ENCODE peak calls at places on chromosomes 11 and 22, in five cellular contexts. One of them, this sample, is unnamed.

GRCh38 chr11:47056261-47056915 is 119.8 kb downstream of the CSTPP1 start:
- DNase-seq in stimulated activated CD8-positive, alpha-beta memory T cell treated with anti-CD3 and anti-CD28 coated beads, Interleukin-7, amount 100 ng/mL, for 4 hours: no peak
- DNase-seq in HTR-8/SVneo: no peak
- DNase-seq in activated T-cell treated with anti-CD3 and anti-CD28 coated beads, Interleukin-2, amount 50 U/mL, for 4 hours: no peak
- DNase-seq in Calu3: no peak
- DNase-seq in this sample: no peak

GRCh38 chr11:72237112-72237931 is 6.7 kb downstream of the PHOX2A start:
- DNase-seq in stimulated activated CD8-positive, alpha-beta memory T cell treated with anti-CD3 and anti-CD28 coated beads, Interleukin-7, amount 100 ng/mL, for 4 hours: no peak
- DNase-seq in HTR-8/SVneo: no peak
- DNase-seq in activated T-cell treated with anti-CD3 and anti-CD28 coated beads, Interleukin-2, amount 50 U/mL, for 4 hours: no peak
- DNase-seq in Calu3: no peak
- DNase-seq in this sample: no peak

GRCh38 chr22:28927526-28928089 is 44.2 kb downstream of the ZNRF3 start:
- DNase-seq in stimulated activated CD8-positive, alpha-beta memory T cell treated with anti-CD3 and anti-CD28 coated beads, Interleukin-7, amount 100 ng/mL, for 4 hours: no peak
- DNase-seq in HTR-8/SVneo: no peak
- DNase-seq in activated T-cell treated with anti-CD3 and anti-CD28 coated beads, Interleukin-2, amount 50 U/mL, for 4 hours: no peak
- DNase-seq in Calu3: no peak
- DNase-seq in this sample: no peak

GRCh38 chr11:87252869-87253268 is 215.1 kb downstream of the TMEM135 start:
- DNase-seq in stimulated activated CD8-positive, alpha-beta memory T cell treated with anti-CD3 and anti-CD28 coated beads, Interleukin-7, amount 100 ng/mL, for 4 hours: no peak
- DNase-seq in HTR-8/SVneo: no peak
- DNase-seq in activated T-cell treated with anti-CD3 and anti-CD28 coated beads, Interleukin-2, amount 50 U/mL, for 4 hours: no peak
- DNase-seq in Calu3: no peak
- DNase-seq in this sample: no peak

GRCh38 chr22:25051983-25052710 is 99.6 kb downstream of the KIAA1671 start:
- DNase-seq in stimulated activated CD8-positive, alpha-beta memory T cell treated with anti-CD3 and anti-CD28 coated beads, Interleukin-7, amount 100 ng/mL, for 4 hours: no peak
- DNase-seq in HTR-8/SVneo: no peak
- DNase-seq in activated T-cell treated with anti-CD3 and anti-CD28 coated beads, Interleukin-2, amount 50 U/mL, for 4 hours: no peak
- DNase-seq in Calu3: no peak
- DNase-seq in this sample: peak; percentile 5

GRCh38 chr11:85088286-85088685 is 538.9 kb downstream of the DLG2 start:
- DNase-seq in stimulated activated CD8-positive, alpha-beta memory T cell treated with anti-CD3 and anti-CD28 coated beads, Interleukin-7, amount 100 ng/mL, for 4 hours: no peak
- DNase-seq in HTR-8/SVneo: no peak
- DNase-seq in activated T-cell treated with anti-CD3 and anti-CD28 coated beads, Interleukin-2, amount 50 U/mL, for 4 hours: no peak
- DNase-seq in Calu3: no peak
- DNase-seq in this sample: no peak

GRCh38 chr22:32050678-32051515 is 7.8 kb downstream of the SLC5A1 start:
- DNase-seq in stimulated activated CD8-positive, alpha-beta memory T cell treated with anti-CD3 and anti-CD28 coated beads, Interleukin-7, amount 100 ng/mL, for 4 hours: peak; percentile 36
- DNase-seq in HTR-8/SVneo: peak; percentile 72
- DNase-seq in activated T-cell treated with anti-CD3 and anti-CD28 coated beads, Interleukin-2, amount 50 U/mL, for 4 hours: peak; percentile 35
- DNase-seq in Calu3: peak; percentile 79
- DNase-seq in this sample: peak; percentile 83

GRCh38 chr11:128548655-128549255 is 38.6 kb downstream of the ETS1 start:
- DNase-seq in stimulated activated CD8-positive, alpha-beta memory T cell treated with anti-CD3 and anti-CD28 coated beads, Interleukin-7, amount 100 ng/mL, for 4 hours: no peak
- DNase-seq in HTR-8/SVneo: no peak
- DNase-seq in activated T-cell treated with anti-CD3 and anti-CD28 coated beads, Interleukin-2, amount 50 U/mL, for 4 hours: no peak
- DNase-seq in Calu3: no peak
- DNase-seq in this sample: no peak

GRCh38 chr11:107591446-107592236 is 694 bp downstream of the ELMOD1 start:
- DNase-seq in stimulated activated CD8-positive, alpha-beta memory T cell treated with anti-CD3 and anti-CD28 coated beads, Interleukin-7, amount 100 ng/mL, for 4 hours: no peak
- DNase-seq in HTR-8/SVneo: peak; percentile 15
- DNase-seq in activated T-cell treated with anti-CD3 and anti-CD28 coated beads, Interleukin-2, amount 50 U/mL, for 4 hours: peak; percentile 38
- DNase-seq in Calu3: peak; percentile 3
- DNase-seq in this sample: no peak

GRCh38 chr11:63813563-63814382 is 517 bp downstream of the SPINDOC start:
- DNase-seq in stimulated activated CD8-positive, alpha-beta memory T cell treated with anti-CD3 and anti-CD28 coated beads, Interleukin-7, amount 100 ng/mL, for 4 hours: peak; percentile 7
- DNase-seq in HTR-8/SVneo: peak; percentile 37
- DNase-seq in activated T-cell treated with anti-CD3 and anti-CD28 coated beads, Interleukin-2, amount 50 U/mL, for 4 hours: no peak
- DNase-seq in Calu3: peak; percentile 44
- DNase-seq in this sample: no peak

GRCh38 chr11:89205378-89205777 is 27.7 kb downstream of the TYR start:
- DNase-seq in stimulated activated CD8-positive, alpha-beta memory T cell treated with anti-CD3 and anti-CD28 coated beads, Interleukin-7, amount 100 ng/mL, for 4 hours: no peak
- DNase-seq in HTR-8/SVneo: no peak
- DNase-seq in activated T-cell treated with anti-CD3 and anti-CD28 coated beads, Interleukin-2, amount 50 U/mL, for 4 hours: no peak
- DNase-seq in Calu3: no peak
- DNase-seq in this sample: no peak

GRCh38 chr11:72890881-72891280 is 76.7 kb downstream of the ATG16L2 start:
- DNase-seq in stimulated activated CD8-positive, alpha-beta memory T cell treated with anti-CD3 and anti-CD28 coated beads, Interleukin-7, amount 100 ng/mL, for 4 hours: no peak
- DNase-seq in HTR-8/SVneo: no peak
- DNase-seq in activated T-cell treated with anti-CD3 and anti-CD28 coated beads, Interleukin-2, amount 50 U/mL, for 4 hours: no peak
- DNase-seq in Calu3: no peak
- DNase-seq in this sample: no peak

GRCh38 chr11:132147464-132147863 is 777.0 kb downstream of the NTM start:
- DNase-seq in stimulated activated CD8-positive, alpha-beta memory T cell treated with anti-CD3 and anti-CD28 coated beads, Interleukin-7, amount 100 ng/mL, for 4 hours: no peak
- DNase-seq in HTR-8/SVneo: no peak
- DNase-seq in activated T-cell treated with anti-CD3 and anti-CD28 coated beads, Interleukin-2, amount 50 U/mL, for 4 hours: no peak
- DNase-seq in Calu3: no peak
- DNase-seq in this sample: no peak

GRCh38 chr11:47571895-47572294 is 6.5 kb downstream of the PTPMT1 start:
- DNase-seq in stimulated activated CD8-positive, alpha-beta memory T cell treated with anti-CD3 and anti-CD28 coated beads, Interleukin-7, amount 100 ng/mL, for 4 hours: no peak
- DNase-seq in HTR-8/SVneo: no peak
- DNase-seq in activated T-cell treated with anti-CD3 and anti-CD28 coated beads, Interleukin-2, amount 50 U/mL, for 4 hours: no peak
- DNase-seq in Calu3: no peak
- DNase-seq in this sample: no peak